ENCODE peak calls at places on chromosomes 3 and 15, in four cellular contexts. S is CD4-positive, alpha-beta memory T cell; K is body of pancreas; A is Jurkat, Clone E6-1. H is an unnamed sample.

GRCh38 chr3:82558081-82558480 is 796.6 kb upstream of the GBE1 start:
- DNase-seq in S (no peak), A (no peak), K (no peak), H (no peak)

GRCh38 chr15:48976444-48977088 is 12.8 kb upstream of the SHC4 start:
- DNase-seq in K (no peak), A (no peak), S (no peak), H (no peak)

GRCh38 chr15:92797168-92798052 is 102.7 kb upstream of the CHD2 start:
- DNase-seq in S (peak), A (peak), K (peak), H (no peak)

GRCh38 chr15:60392601-60392985 is 5.2 kb downstream of the ANXA2 start:
- DNase-seq in S (peak), K (peak), A (no peak), H (no peak)

GRCh38 chr3:148998297-148998696 is 7.0 kb downstream of the GYG1 start:
- DNase-seq in A (no peak), K (no peak), S (no peak), H (no peak)

GRCh38 chr3:129618186-129618820 is 11.8 kb upstream of the PLXND1 start:
- DNase-seq in S (no peak), A (no peak), K (no peak), H (no peak)

GRCh38 chr15:97961067-97961954 is 808 bp downstream of the ARRDC4 start:
- DNase-seq in K (peak), A (no peak), S (peak), H (peak)

GRCh38 chr15:83475551-83475950 is 28.4 kb downstream of the SH3GL3 start:
- DNase-seq in S (no peak), K (no peak), A (no peak), H (no peak)

DNA sequence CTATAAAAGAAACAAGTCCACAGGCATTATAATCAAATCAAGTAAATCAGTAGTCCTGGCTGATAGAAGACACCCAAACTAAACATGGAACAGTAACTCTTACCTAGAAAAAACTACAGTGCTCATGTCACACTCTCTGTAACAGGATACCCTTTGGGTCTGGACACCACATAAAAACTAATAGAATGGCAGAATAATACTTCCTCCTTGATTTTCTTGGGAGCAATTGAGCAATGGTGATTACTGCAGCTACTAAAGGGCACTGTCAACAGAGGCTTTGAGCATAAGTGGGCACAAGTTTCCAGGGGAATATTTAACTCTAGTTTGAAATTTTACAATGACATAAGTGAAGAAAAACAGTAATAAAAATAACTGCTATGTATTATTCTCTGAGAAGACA is 59.5 kb downstream of the GLB1 start:
- DNase-seq in K (no peak), A (no peak), S (no peak), H (no peak)
- H3K4me3 ChIP-seq in K (no peak), A (no peak), S (no peak), H (no peak)

GRCh38 chr15:36884404-36885335 is 215.7 kb downstream of the MEIS2 start:
- DNase-seq in S (no peak), K (no peak), A (no peak), H (no peak)
- H3K4me3 ChIP-seq in S (no peak), K (no peak), A (no peak), H (no peak)

GRCh38 chr15:52337198-52337853 is 41.7 kb upstream of the MYO5C start:
- DNase-seq in K (no peak), S (no peak), A (no peak), H (no peak)
- H3K4me3 ChIP-seq in K (no peak), S (no peak), A (no peak), H (no peak)

GRCh38 chr3:108833616-108834015 is 11.0 kb downstream of the TRAT1 start:
- DNase-seq in S (no peak), A (no peak), K (no peak), H (no peak)

GRCh38 chr3:108838411-108838810 is 15.8 kb downstream of the TRAT1 start:
- DNase-seq in K (no peak), A (no peak), S (peak), H (no peak)

GRCh38 chr3:108830991-108831390 is 8.4 kb downstream of the TRAT1 start:
- DNase-seq in K (no peak), S (no peak), A (no peak), H (no peak)

GRCh38 chr3:108835101-108835500 is 12.5 kb downstream of the TRAT1 start:
- DNase-seq in S (peak), A (peak), K (no peak), H (no peak)

GRCh38 chr3:108834551-108834950 is 12.0 kb downstream of the TRAT1 start:
- DNase-seq in A (peak), S (peak), K (no peak), H (no peak)
- H3K4me3 ChIP-seq in A (no peak), S (no peak), K (no peak), H (no peak)

DNA sequence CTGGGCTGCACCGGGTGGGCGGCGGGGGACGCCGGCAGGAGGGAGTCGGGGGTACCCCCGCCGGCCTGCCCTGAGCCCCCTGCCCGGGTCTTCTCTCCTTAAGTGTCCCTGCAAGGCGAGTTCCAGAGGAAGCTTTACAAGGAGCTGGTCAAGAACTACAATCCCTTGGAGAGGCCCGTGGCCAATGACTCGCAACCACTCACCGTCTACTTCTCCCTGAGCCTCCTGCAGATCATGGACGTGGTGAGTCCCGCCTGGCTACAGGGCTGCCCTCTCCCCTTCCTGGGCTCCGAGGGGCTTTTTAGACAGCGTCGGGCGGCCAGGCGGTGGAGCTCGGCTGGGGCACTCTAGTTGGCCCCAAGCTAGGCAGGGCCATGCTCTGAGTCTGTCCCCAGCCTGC is 480 bp downstream of the CHRNA7 start:
- DNase-seq in A (no peak), K (peak), S (no peak), H (no peak)
- H3K4me3 ChIP-seq in A (peak), K (peak), S (no peak), H (peak)

GRCh38 chr3:44476181-44476599 is 1.3 kb downstream of the ZNF445 start:
- DNase-seq in A (peak), K (no peak), S (peak), H (no peak)
- H3K4me3 ChIP-seq in A (peak), K (no peak), S (peak), H (peak)